ENCODE peak calls at places on chromosomes 4 and X, in seven cellular contexts. E is left colon, B is ELF-1, A is T-cell, T is NCI-H1105 treated with DMSO at 0.1 percent for 48 hours, K is HFFc6, F is AG09309. Z is an unnamed sample.

GRCh38 chrX:22748093-22748999 is 251.4 kb upstream of the DDX53 start:
- DNase-seq in A (peak; percentile 5), T (peak; percentile 51), K (peak; percentile 24), B (peak; percentile 60), E (peak; percentile 15), F (peak; percentile 4), Z (peak; percentile 22)

GRCh38 chr4:24794111-24794860 is 1.1 kb upstream of the SOD3 start:
- DNase-seq in T (no peak), B (peak; percentile 23), A (no peak), K (peak; percentile 75), E (no peak), F (peak; percentile 75), Z (no peak)

GRCh38 chr4:7192252-7193039 is at the start of gene SORCS2:
- DNase-seq in E (peak; percentile 60), A (peak; percentile 23), B (peak; percentile 58), T (peak; percentile 42), F (no peak), K (no peak), Z (no peak)

GRCh38 chrX:131795442-131796229 is 227.5 kb upstream of the STK26 start:
- DNase-seq in T (no peak), B (no peak), A (no peak), F (no peak), E (peak; percentile 27), K (no peak), Z (no peak)

GRCh38 chrX:150143721-150144440 is 205.6 kb upstream of the EOLA2 start:
- DNase-seq in K (no peak), B (no peak), A (no peak), T (no peak), F (no peak), E (no peak), Z (no peak)

GRCh38 chrX:136210243-136210642 is 41.0 kb downstream of the MAP7D3 start:
- DNase-seq in A (no peak), K (no peak), F (no peak), B (no peak), T (no peak), E (no peak), Z (no peak)

GRCh38 chr4:83335691-83336090 is 1.0 kb upstream of the HPSE start:
- DNase-seq in B (no peak), A (no peak), K (no peak), E (no peak), T (no peak), F (no peak), Z (no peak)

GRCh38 chr4:1044469-1045192 is 33.2 kb downstream of the FGFRL1 start:
- DNase-seq in A (no peak), E (peak; percentile 3), K (no peak), F (no peak), T (no peak), B (no peak), Z (no peak)

GRCh38 chr4:181193162-181193930 is 1049.9 kb upstream of the TENM3 start:
- DNase-seq in K (no peak), T (no peak), A (no peak), B (no peak), F (no peak), E (no peak), Z (no peak)

GRCh38 chr4:168888715-168889215 is 121.3 kb downstream of the CBR4 start:
- DNase-seq in K (no peak), F (no peak), E (no peak), B (no peak), A (no peak), T (no peak), Z (no peak)

GRCh38 chr4:38160487-38161207 is 200.4 kb downstream of the PTTG2 start:
- DNase-seq in F (peak; percentile 96), B (peak; percentile 36), T (no peak), A (peak; percentile 7), E (no peak), K (peak; percentile 99), Z (peak; percentile 52)

GRCh38 chrX:2974946-2975345 is 31.4 kb upstream of the ARSH start:
- DNase-seq in K (no peak), A (no peak), E (no peak), B (no peak), F (no peak), T (no peak), Z (no peak)

GRCh38 chr4:6369924-6370645 is 100.4 kb downstream of the WFS1 start:
- DNase-seq in T (no peak), K (no peak), E (no peak), A (no peak), B (peak; percentile 82), F (no peak), Z (no peak)

GRCh38 chr4:83109480-83110221 is 4.9 kb downstream of the PLAC8 start:
- DNase-seq in T (peak; percentile 47), A (peak; percentile 24), F (no peak), E (peak; percentile 64), B (peak; percentile 77), K (peak; percentile 23), Z (peak; percentile 24)

GRCh38 chrX:152912641-152913040 is 14.8 kb downstream of the ZNF185 start:
- DNase-seq in E (no peak), A (no peak), F (no peak), K (no peak), T (no peak), B (no peak), Z (no peak)

GRCh38 chr4:4492161-4492847 is 49.5 kb downstream of the STX18 start:
- DNase-seq in F (peak; percentile 33), E (no peak), A (no peak), B (no peak), T (no peak), K (peak; percentile 71), Z (no peak)

GRCh38 chr4:81418572-81418971 is 53.1 kb downstream of the RASGEF1B start:
- DNase-seq in T (no peak), B (peak; percentile 19), F (no peak), A (no peak), K (no peak), E (no peak), Z (no peak)

GRCh38 chr4:109547394-109547793 is 12.7 kb upstream of the MCUB start:
- DNase-seq in E (no peak), T (no peak), A (no peak), B (no peak), K (no peak), F (no peak), Z (no peak)

GRCh38 chr4:54017974-54018373 is 46.4 kb downstream of the CHIC2 start:
- DNase-seq in F (no peak), B (no peak), A (no peak), E (no peak), K (no peak), T (no peak), Z (no peak)

GRCh38 chr4:55255171-55255570 is 90.9 kb upstream of the SRD5A3 start:
- DNase-seq in T (no peak), A (no peak), B (peak; percentile 28), K (peak; percentile 62), F (no peak), E (no peak), Z (no peak)

GRCh38 chrX:100674705-100675104 is 30.7 kb downstream of the SRPX2 start:
- DNase-seq in A (no peak), E (no peak), B (no peak), T (no peak), K (no peak), F (no peak), Z (no peak)

Z was measured in T follicular helper cell.